ENCODE peak calls at places on chromosomes 13 and 19, in six cellular contexts. N is mesenchymal stem cell, B is neuronal stem cell, E is H9, G is IMR-90, W is H1. L is an unnamed sample.

GRCh38 chr13:105611424-105611823 is 924.0 kb downstream of the EFNB2 start:
- DNase-seq in B (no peak), G (peak), E (no peak), N (peak), W (no peak), L (peak)

GRCh38 chr19:12666305-12667048 is at the start of the genes MAN2B1 and WDR83:
- DNase-seq in W (peak), G (peak), N (peak), B (peak), E (peak), L (peak)

GRCh38 chr13:49374585-49375290 is 69.1 kb downstream of the CAB39L start:
- DNase-seq in W (no peak), E (no peak), B (no peak), G (peak), N (peak), L (peak)

GRCh38 chr13:42740753-42741152 is 40.6 kb upstream of the FAM216B start:
- DNase-seq in B (no peak), G (no peak), N (no peak), W (no peak), E (no peak), L (no peak)

GRCh38 chr19:7682175-7682855 is 1.7 kb downstream of the TRAPPC5 start:
- DNase-seq in W (no peak), N (no peak), B (no peak), G (no peak), E (peak), L (no peak)

GRCh38 chr19:22919946-22920345 is 83.0 kb downstream of the ZNF728 start:
- DNase-seq in N (no peak), G (no peak), W (no peak), E (no peak), B (no peak), L (no peak)

GRCh38 chr19:18091217-18091608 is 4.5 kb upstream of the IL12RB1 start:
- DNase-seq in E (no peak), G (no peak), B (no peak), N (no peak), W (no peak), L (no peak)

GRCh38 chr19:41887711-41888382 is 4.9 kb downstream of the ARHGEF1 start:
- DNase-seq in E (peak), W (peak), B (no peak), N (peak), G (peak), L (peak)

GRCh38 chr19:6278051-6278450 is 1.7 kb downstream of the MLLT1 start:
- DNase-seq in B (no peak), E (no peak), N (no peak), G (no peak), W (no peak), L (no peak)
- H3K9ac ChIP-seq in B (peak), E (no peak), N (peak), G (no peak), W (no peak), L (no peak)

GRCh38 chr13:46641274-46642081 is 88.5 kb downstream of the LRCH1 start:
- DNase-seq in G (no peak), N (peak), W (no peak), E (no peak), B (no peak), L (no peak)
- H3K4me2 ChIP-seq in G (no peak), N (no peak), W (no peak), E (no peak), B (no peak), L (no peak)

GRCh38 chr13:26716984-26717383 is 43.6 kb downstream of the GPR12 start:
- DNase-seq in G (no peak), W (no peak), B (no peak), E (no peak), N (no peak), L (no peak)
- H3K14ac ChIP-seq in G (no peak), W (no peak), B (no peak), E (no peak), N (no peak), L (no peak)

DNA sequence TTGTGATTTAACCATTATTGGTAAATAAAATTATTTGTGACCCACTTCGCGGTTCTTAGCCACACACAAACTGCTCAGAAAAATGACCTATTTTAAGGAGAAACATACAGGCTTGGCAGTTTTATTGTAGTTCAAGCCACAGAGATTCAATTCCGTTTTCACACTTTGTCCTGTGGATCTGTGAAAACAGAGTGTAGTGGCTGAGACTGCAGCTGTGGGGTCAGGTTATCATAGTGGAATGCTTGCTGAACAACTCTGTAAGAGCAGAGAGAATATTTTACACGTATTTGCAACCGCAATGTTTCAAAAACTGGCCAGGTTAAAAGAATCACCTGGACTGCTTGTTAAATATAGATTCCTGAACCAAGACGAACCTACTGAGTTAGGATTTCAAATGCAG is 292.5 kb downstream of the GPC5 start:
- DNase-seq in E (no peak), N (no peak), W (no peak), B (no peak), G (no peak), L (no peak)
- H3K9ac ChIP-seq in E (no peak), N (no peak), W (no peak), B (no peak), G (no peak), L (no peak)

GRCh38 chr13:113881614-113882265 is 17.9 kb upstream of the GAS6 start:
- DNase-seq in N (no peak), E (no peak), B (no peak), G (no peak), W (no peak), L (no peak)
- H3K4me2 ChIP-seq in N (no peak), E (no peak), B (no peak), G (no peak), W (no peak), L (no peak)

GRCh38 chr13:71856548-71856947 is 10.5 kb downstream of the DACH1 start:
- DNase-seq in E (no peak), W (no peak), N (no peak), G (no peak), B (no peak), L (no peak)

GRCh38 chr13:71858647-71859046 is 8.4 kb downstream of the DACH1 start:
- DNase-seq in W (no peak), B (no peak), E (no peak), N (no peak), G (no peak), L (no peak)

GRCh38 chr13:71852082-71852481 is 14.9 kb downstream of the DACH1 start:
- DNase-seq in E (no peak), G (no peak), N (no peak), W (no peak), B (no peak), L (no peak)

GRCh38 chr13:71851541-71851940 is 15.5 kb downstream of the DACH1 start:
- DNase-seq in B (no peak), W (no peak), E (no peak), N (no peak), G (no peak), L (no peak)

GRCh38 chr13:71854401-71854800 is 12.6 kb downstream of the DACH1 start:
- DNase-seq in E (no peak), G (no peak), B (no peak), N (no peak), W (no peak), L (no peak)
- H3K14ac ChIP-seq in E (no peak), G (no peak), B (no peak), N (no peak), W (no peak), L (no peak)

GRCh38 chr19:4987692-4988370 is 18.9 kb downstream of the KDM4B start:
- DNase-seq in G (peak), E (no peak), B (no peak), N (peak), W (no peak), L (no peak)
- H3K9ac ChIP-seq in G (no peak), E (no peak), B (no peak), N (peak), W (no peak), L (no peak)

GRCh38 chr13:53200498-53201453 is 172.2 kb downstream of the OLFM4 start:
- DNase-seq in N (peak), G (peak), W (peak), E (peak), B (peak), L (peak)
- H3K4me2 ChIP-seq in N (no peak), G (no peak), W (peak), E (peak), B (peak), L (peak)

DNA sequence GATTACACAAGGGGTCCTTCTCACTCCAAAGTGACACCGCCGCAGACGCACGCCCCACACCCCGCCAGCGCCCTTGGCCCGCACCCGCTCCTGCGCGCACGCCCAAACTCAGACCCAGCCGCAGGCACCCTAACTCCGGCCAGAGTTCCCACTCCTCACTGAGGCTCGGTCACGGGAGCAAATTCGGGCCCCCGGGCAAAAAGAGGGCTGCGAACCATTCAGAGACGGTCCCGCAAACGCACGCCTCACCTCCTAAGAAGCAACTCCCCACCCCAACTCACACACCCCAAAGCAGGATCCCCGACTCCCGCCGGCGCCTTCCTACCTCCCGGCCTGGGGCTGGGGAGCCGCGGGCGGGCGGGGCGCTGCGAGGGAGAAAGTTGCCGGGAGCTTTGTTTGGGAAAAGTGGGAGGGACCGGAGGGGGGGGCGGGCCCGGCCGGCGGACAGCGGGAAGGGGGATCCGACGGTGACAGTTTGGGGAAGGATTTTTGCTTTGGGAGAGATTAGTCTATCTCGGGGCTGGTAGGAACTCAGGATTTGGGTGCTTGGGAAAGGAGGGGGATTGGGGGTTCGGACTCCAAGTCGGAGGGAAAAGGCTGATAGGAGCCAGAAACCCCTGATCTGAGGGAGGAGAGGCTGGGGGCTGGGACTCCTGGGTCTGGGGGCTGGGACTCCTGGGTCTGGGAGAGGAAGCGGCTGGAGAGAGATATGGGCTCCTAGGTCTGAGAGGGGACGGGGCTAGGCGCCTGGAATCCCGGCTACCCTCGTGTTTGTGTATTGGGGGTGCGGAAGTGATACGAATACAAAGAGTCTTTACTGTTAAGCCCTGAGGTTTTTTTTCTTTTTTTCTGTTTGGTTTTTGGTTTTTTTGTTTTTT is at the start of gene TEAD2:
- DNase-seq in E (peak), N (peak), G (peak), W (peak), B (peak), L (peak)
- H3K14ac ChIP-seq in E (peak), N (peak), G (peak), W (no peak), B (peak), L (peak)

GRCh38 chr13:33676700-33677048 is 141.3 kb upstream of the RFC3 start:
- DNase-seq in G (peak), W (no peak), N (peak), B (no peak), E (no peak), L (peak)
- H3K9ac ChIP-seq in G (peak), W (no peak), N (peak), B (no peak), E (no peak), L (no peak)

L was measured in trophoblast cell.